ENCODE peak calls at places on chromosomes 13 and 19, in ten cellular contexts. One of them, this sample, is unnamed.

GRCh38 chr13:106230450-106230849 is 305.0 kb downstream of the EFNB2 start:
- DNase-seq in tibial nerve: no peak
- DNase-seq in left ventricle myocardium inferior: no peak
- DNase-seq in astrocyte: peak
- DNase-seq in heart left ventricle: no peak
- DNase-seq in spleen: no peak
- DNase-seq in sigmoid colon: no peak
- DNase-seq in iPS DF 6.9: no peak
- DNase-seq in CD4-positive, alpha-beta T cell: no peak
- DNase-seq in CD8-positive, alpha-beta memory T cell: no peak
- DNase-seq in this sample: no peak

GRCh38 chr13:27375686-27376326 is 48.6 kb upstream of the GTF3A start:
- DNase-seq in tibial nerve: peak
- DNase-seq in left ventricle myocardium inferior: peak
- DNase-seq in astrocyte: peak
- DNase-seq in heart left ventricle: no peak
- DNase-seq in spleen: no peak
- DNase-seq in sigmoid colon: peak
- DNase-seq in iPS DF 6.9: no peak
- DNase-seq in CD4-positive, alpha-beta T cell: peak
- DNase-seq in CD8-positive, alpha-beta memory T cell: peak
- DNase-seq in this sample: peak

GRCh38 chr13:40271931-40272775 is 394.3 kb downstream of the FOXO1 start:
- DNase-seq in tibial nerve: peak
- DNase-seq in left ventricle myocardium inferior: peak
- DNase-seq in astrocyte: peak
- DNase-seq in heart left ventricle: no peak
- DNase-seq in spleen: no peak
- DNase-seq in sigmoid colon: peak
- DNase-seq in iPS DF 6.9: no peak
- DNase-seq in CD4-positive, alpha-beta T cell: no peak
- DNase-seq in CD8-positive, alpha-beta memory T cell: no peak
- DNase-seq in this sample: peak

GRCh38 chr13:105050696-105051095 is 1484.8 kb downstream of the EFNB2 start:
- DNase-seq in tibial nerve: no peak
- DNase-seq in left ventricle myocardium inferior: no peak
- DNase-seq in astrocyte: peak
- DNase-seq in heart left ventricle: no peak
- DNase-seq in spleen: no peak
- DNase-seq in sigmoid colon: no peak
- DNase-seq in iPS DF 6.9: no peak
- DNase-seq in CD4-positive, alpha-beta T cell: no peak
- DNase-seq in CD8-positive, alpha-beta memory T cell: no peak
- DNase-seq in this sample: peak

GRCh38 chr19:18596752-18597157 is 8.2 kb downstream of the REX1BD start:
- DNase-seq in tibial nerve: peak
- DNase-seq in left ventricle myocardium inferior: peak
- DNase-seq in astrocyte: no peak
- DNase-seq in heart left ventricle: peak
- DNase-seq in spleen: peak
- DNase-seq in sigmoid colon: no peak
- DNase-seq in iPS DF 6.9: no peak
- DNase-seq in CD4-positive, alpha-beta T cell: no peak
- DNase-seq in CD8-positive, alpha-beta memory T cell: no peak
- DNase-seq in this sample: peak

GRCh38 chr19:33400856-33401682 is 27.6 kb downstream of the CEBPG start:
- DNase-seq in tibial nerve: no peak
- DNase-seq in left ventricle myocardium inferior: no peak
- DNase-seq in astrocyte: no peak
- DNase-seq in heart left ventricle: no peak
- DNase-seq in spleen: peak
- DNase-seq in sigmoid colon: peak
- DNase-seq in iPS DF 6.9: no peak
- DNase-seq in CD4-positive, alpha-beta T cell: no peak
- DNase-seq in CD8-positive, alpha-beta memory T cell: no peak
- DNase-seq in this sample: no peak

GRCh38 chr13:31204592-31204991 is 4.8 kb downstream of the B3GLCT start:
- DNase-seq in tibial nerve: no peak
- DNase-seq in left ventricle myocardium inferior: no peak
- DNase-seq in astrocyte: peak
- DNase-seq in heart left ventricle: no peak
- DNase-seq in spleen: no peak
- DNase-seq in sigmoid colon: no peak
- DNase-seq in iPS DF 6.9: no peak
- DNase-seq in CD4-positive, alpha-beta T cell: no peak
- DNase-seq in CD8-positive, alpha-beta memory T cell: no peak
- DNase-seq in this sample: peak

GRCh38 chr13:31860002-31860401 is 120.7 kb downstream of the RXFP2 start:
- DNase-seq in tibial nerve: no peak
- DNase-seq in left ventricle myocardium inferior: no peak
- DNase-seq in astrocyte: no peak
- DNase-seq in heart left ventricle: no peak
- DNase-seq in spleen: no peak
- DNase-seq in sigmoid colon: no peak
- DNase-seq in iPS DF 6.9: no peak
- DNase-seq in CD4-positive, alpha-beta T cell: no peak
- DNase-seq in CD8-positive, alpha-beta memory T cell: no peak
- DNase-seq in this sample: no peak

GRCh38 chr13:43390101-43390500 is 366.7 kb downstream of the DNAJC15 start:
- DNase-seq in tibial nerve: no peak
- DNase-seq in left ventricle myocardium inferior: no peak
- DNase-seq in astrocyte: no peak
- DNase-seq in heart left ventricle: no peak
- DNase-seq in spleen: no peak
- DNase-seq in sigmoid colon: no peak
- DNase-seq in iPS DF 6.9: no peak
- DNase-seq in CD4-positive, alpha-beta T cell: no peak
- DNase-seq in CD8-positive, alpha-beta memory T cell: no peak
- DNase-seq in this sample: no peak

GRCh38 chr19:12035220-12036172 is at the start of gene ZNF433:
- DNase-seq in tibial nerve: peak
- DNase-seq in left ventricle myocardium inferior: peak
- DNase-seq in astrocyte: peak
- DNase-seq in heart left ventricle: peak
- DNase-seq in spleen: peak
- DNase-seq in sigmoid colon: peak
- DNase-seq in iPS DF 6.9: peak
- DNase-seq in CD4-positive, alpha-beta T cell: peak
- DNase-seq in CD8-positive, alpha-beta memory T cell: peak
- DNase-seq in this sample: peak

GRCh38 chr19:49339364-49340068 is 4.3 kb downstream of the CD37 start:
- DNase-seq in tibial nerve: peak
- DNase-seq in left ventricle myocardium inferior: peak
- DNase-seq in astrocyte: peak
- DNase-seq in heart left ventricle: peak
- DNase-seq in spleen: peak
- DNase-seq in sigmoid colon: peak
- DNase-seq in iPS DF 6.9: no peak
- DNase-seq in CD4-positive, alpha-beta T cell: no peak
- DNase-seq in CD8-positive, alpha-beta memory T cell: no peak
- DNase-seq in this sample: peak

GRCh38 chr13:30934381-30934780 is 1.9 kb downstream of the TEX26 start:
- DNase-seq in tibial nerve: no peak
- DNase-seq in left ventricle myocardium inferior: no peak
- DNase-seq in astrocyte: no peak
- DNase-seq in heart left ventricle: no peak
- DNase-seq in spleen: no peak
- DNase-seq in sigmoid colon: no peak
- DNase-seq in iPS DF 6.9: peak
- DNase-seq in CD4-positive, alpha-beta T cell: no peak
- DNase-seq in CD8-positive, alpha-beta memory T cell: no peak
- DNase-seq in this sample: no peak

GRCh38 chr19:38321646-38322323 is 2.1 kb downstream of the KCNK6 start:
- DNase-seq in tibial nerve: no peak
- DNase-seq in left ventricle myocardium inferior: peak
- DNase-seq in astrocyte: peak
- DNase-seq in heart left ventricle: peak
- DNase-seq in spleen: no peak
- DNase-seq in sigmoid colon: peak
- DNase-seq in iPS DF 6.9: no peak
- DNase-seq in CD4-positive, alpha-beta T cell: no peak
- DNase-seq in CD8-positive, alpha-beta memory T cell: no peak
- DNase-seq in this sample: no peak

GRCh38 chr19:38320969-38321339 is 1.3 kb downstream of the KCNK6 start:
- DNase-seq in tibial nerve: no peak
- DNase-seq in left ventricle myocardium inferior: no peak
- DNase-seq in astrocyte: no peak
- DNase-seq in heart left ventricle: no peak
- DNase-seq in spleen: no peak
- DNase-seq in sigmoid colon: no peak
- DNase-seq in iPS DF 6.9: no peak
- DNase-seq in CD4-positive, alpha-beta T cell: no peak
- DNase-seq in CD8-positive, alpha-beta memory T cell: no peak
- DNase-seq in this sample: no peak

GRCh38 chr19:38318595-38319142 is 976 bp upstream of the KCNK6 start:
- DNase-seq in tibial nerve: no peak
- DNase-seq in left ventricle myocardium inferior: peak
- DNase-seq in astrocyte: no peak
- DNase-seq in heart left ventricle: no peak
- DNase-seq in spleen: no peak
- DNase-seq in sigmoid colon: peak
- DNase-seq in iPS DF 6.9: no peak
- DNase-seq in CD4-positive, alpha-beta T cell: no peak
- DNase-seq in CD8-positive, alpha-beta memory T cell: no peak
- DNase-seq in this sample: no peak

GRCh38 chr19:38317104-38317612 is 1.4 kb upstream of the YIF1B start:
- DNase-seq in tibial nerve: no peak
- DNase-seq in left ventricle myocardium inferior: no peak
- DNase-seq in astrocyte: no peak
- DNase-seq in heart left ventricle: no peak
- DNase-seq in spleen: peak
- DNase-seq in sigmoid colon: no peak
- DNase-seq in iPS DF 6.9: no peak
- DNase-seq in CD4-positive, alpha-beta T cell: no peak
- DNase-seq in CD8-positive, alpha-beta memory T cell: no peak
- DNase-seq in this sample: no peak

DNA sequence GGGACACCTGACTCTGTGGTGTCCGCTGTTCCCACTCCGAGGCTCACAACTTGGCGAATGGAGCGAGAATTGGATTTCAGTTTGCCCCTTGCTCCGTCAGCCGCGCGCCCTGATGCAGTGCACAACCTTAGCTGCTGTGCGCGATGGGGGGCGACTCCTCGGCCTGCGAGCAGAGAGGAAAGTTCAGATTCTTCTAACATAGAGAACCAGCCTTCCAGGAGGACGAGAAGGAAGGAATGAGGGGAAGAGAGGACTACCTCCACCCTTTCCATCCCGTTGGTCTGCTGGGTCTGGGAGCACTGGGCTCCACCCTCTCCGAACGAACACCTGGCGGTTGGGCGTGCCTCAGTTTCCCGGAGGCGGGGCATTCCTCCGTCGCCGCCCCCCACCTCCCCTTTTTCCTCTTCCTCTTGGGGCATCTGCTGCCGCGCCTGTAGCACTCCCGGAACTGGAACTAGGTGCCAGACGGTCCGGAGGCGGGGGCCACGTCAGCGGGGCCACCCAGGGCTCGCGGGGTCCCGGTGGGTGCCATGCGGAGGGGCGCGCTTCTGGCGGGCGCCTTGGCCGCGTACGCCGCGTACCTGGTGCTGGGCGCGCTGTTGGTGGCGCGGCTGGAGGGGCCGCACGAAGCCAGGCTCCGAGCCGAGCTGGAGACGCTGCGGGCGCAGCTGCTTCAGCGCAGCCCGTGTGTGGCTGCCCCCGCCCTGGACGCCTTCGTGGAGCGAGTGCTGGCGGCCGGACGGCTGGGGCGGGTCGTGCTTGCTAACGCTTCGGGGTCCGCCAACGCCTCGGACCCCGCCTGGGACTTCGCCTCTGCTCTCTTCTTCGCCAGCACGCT is at the start of gene KCNK6:
- DNase-seq in tibial nerve: peak
- DNase-seq in left ventricle myocardium inferior: peak
- DNase-seq in astrocyte: peak
- DNase-seq in heart left ventricle: peak
- DNase-seq in spleen: peak
- DNase-seq in sigmoid colon: no peak
- DNase-seq in iPS DF 6.9: no peak
- DNase-seq in CD4-positive, alpha-beta T cell: peak
- DNase-seq in CD8-positive, alpha-beta memory T cell: peak
- DNase-seq in this sample: peak
- H3K27ac ChIP-seq in tibial nerve: peak
- H3K27ac ChIP-seq in left ventricle myocardium inferior: peak
- H3K27ac ChIP-seq in astrocyte: no peak
- H3K27ac ChIP-seq in heart left ventricle: peak
- H3K27ac ChIP-seq in spleen: peak
- H3K27ac ChIP-seq in sigmoid colon: peak
- H3K27ac ChIP-seq in iPS DF 6.9: no peak
- H3K27ac ChIP-seq in CD4-positive, alpha-beta T cell: peak
- H3K27ac ChIP-seq in CD8-positive, alpha-beta memory T cell: peak
- H3K27ac ChIP-seq in this sample: no peak

DNA sequence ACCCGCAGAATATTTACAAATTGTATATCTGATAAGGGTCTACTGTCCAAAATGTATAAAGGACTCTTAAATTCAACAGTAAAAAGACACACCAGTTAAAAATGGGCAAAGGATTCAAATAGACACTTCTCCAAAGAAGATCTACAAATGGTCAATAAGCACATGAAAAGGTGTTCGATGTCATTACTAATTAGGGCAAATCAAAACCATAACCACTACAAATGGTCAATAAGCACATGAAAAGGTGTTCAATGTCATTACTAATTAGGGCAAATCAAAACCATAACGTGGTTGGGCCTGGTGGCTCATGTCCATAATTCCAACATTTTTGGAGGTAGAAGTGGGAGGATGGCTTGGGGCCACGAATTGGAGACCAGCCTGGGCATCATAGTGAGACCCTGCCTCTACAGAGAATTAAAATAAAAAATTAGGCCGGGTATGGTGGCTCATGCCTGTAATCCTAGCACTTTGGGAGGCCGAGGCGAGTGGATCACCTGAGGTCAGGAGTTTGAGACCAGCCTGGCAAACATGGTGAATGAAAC is 40.5 kb downstream of the ACTN4 start:
- DNase-seq in tibial nerve: no peak
- DNase-seq in left ventricle myocardium inferior: no peak
- DNase-seq in astrocyte: no peak
- DNase-seq in heart left ventricle: no peak
- DNase-seq in spleen: no peak
- DNase-seq in sigmoid colon: no peak
- DNase-seq in iPS DF 6.9: no peak
- DNase-seq in CD4-positive, alpha-beta T cell: no peak
- DNase-seq in CD8-positive, alpha-beta memory T cell: no peak
- DNase-seq in this sample: no peak
- H3K27ac ChIP-seq in tibial nerve: peak
- H3K27ac ChIP-seq in left ventricle myocardium inferior: peak
- H3K27ac ChIP-seq in astrocyte: peak
- H3K27ac ChIP-seq in heart left ventricle: peak
- H3K27ac ChIP-seq in spleen: peak
- H3K27ac ChIP-seq in sigmoid colon: peak
- H3K27ac ChIP-seq in iPS DF 6.9: no peak
- H3K27ac ChIP-seq in CD4-positive, alpha-beta T cell: no peak
- H3K27ac ChIP-seq in CD8-positive, alpha-beta memory T cell: no peak
- H3K27ac ChIP-seq in this sample: no peak

GRCh38 chr13:71813187-71813586 is 53.8 kb downstream of the DACH1 start:
- DNase-seq in tibial nerve: no peak
- DNase-seq in left ventricle myocardium inferior: no peak
- DNase-seq in astrocyte: no peak
- DNase-seq in heart left ventricle: no peak
- DNase-seq in spleen: no peak
- DNase-seq in sigmoid colon: no peak
- DNase-seq in iPS DF 6.9: no peak
- DNase-seq in CD4-positive, alpha-beta T cell: no peak
- DNase-seq in CD8-positive, alpha-beta memory T cell: no peak
- DNase-seq in this sample: no peak
- H3K27ac ChIP-seq in tibial nerve: no peak
- H3K27ac ChIP-seq in left ventricle myocardium inferior: no peak
- H3K27ac ChIP-seq in astrocyte: no peak
- H3K27ac ChIP-seq in heart left ventricle: no peak
- H3K27ac ChIP-seq in spleen: no peak
- H3K27ac ChIP-seq in sigmoid colon: no peak
- H3K27ac ChIP-seq in iPS DF 6.9: no peak
- H3K27ac ChIP-seq in CD4-positive, alpha-beta T cell: no peak
- H3K27ac ChIP-seq in CD8-positive, alpha-beta memory T cell: no peak
- H3K27ac ChIP-seq in this sample: no peak

GRCh38 chr13:110331362-110331761 is 24.3 kb downstream of the COL4A2 start:
- DNase-seq in tibial nerve: no peak
- DNase-seq in left ventricle myocardium inferior: no peak
- DNase-seq in astrocyte: peak
- DNase-seq in heart left ventricle: no peak
- DNase-seq in spleen: no peak
- DNase-seq in sigmoid colon: peak
- DNase-seq in iPS DF 6.9: no peak
- DNase-seq in CD4-positive, alpha-beta T cell: no peak
- DNase-seq in CD8-positive, alpha-beta memory T cell: no peak
- DNase-seq in this sample: no peak
- H3K27ac ChIP-seq in tibial nerve: peak
- H3K27ac ChIP-seq in left ventricle myocardium inferior: no peak
- H3K27ac ChIP-seq in astrocyte: peak
- H3K27ac ChIP-seq in heart left ventricle: peak
- H3K27ac ChIP-seq in spleen: peak
- H3K27ac ChIP-seq in sigmoid colon: peak
- H3K27ac ChIP-seq in iPS DF 6.9: no peak
- H3K27ac ChIP-seq in CD4-positive, alpha-beta T cell: no peak
- H3K27ac ChIP-seq in CD8-positive, alpha-beta memory T cell: no peak
- H3K27ac ChIP-seq in this sample: no peak